ENCODE peak calls at places on chromosomes 4 and X, in four cellular contexts. O is A549, I is heart left ventricle, H is IMR-90. S is an unnamed sample.

GRCh38 chr4:121155893-121156292 is 8.2 kb downstream of the TNIP3 start:
- ATAC-seq in O (peak; percentile 63), I (peak; percentile 62), H (peak; percentile 88), S (no peak)

GRCh38 chrX:70444326-70445196 is at the start of gene DLG3:
- ATAC-seq in O (peak; percentile 72), I (peak; percentile 60), H (peak; percentile 97), S (peak; percentile 66)

GRCh38 chr4:34371676-34372075 is 1872.6 kb downstream of the ARAP2 start:
- ATAC-seq in O (no peak), I (no peak), H (no peak), S (no peak)

GRCh38 chr4:155889946-155890345 is 13.6 kb upstream of the TDO2 start:
- ATAC-seq in O (no peak), I (no peak), H (no peak), S (no peak)

GRCh38 chr4:16597829-16598228 is 300.6 kb downstream of the LDB2 start:
- ATAC-seq in O (no peak), I (peak; percentile 39), H (no peak), S (no peak)

GRCh38 chr4:59695355-59696053 is 1504.6 kb upstream of the ADGRL3 start:
- ATAC-seq in O (no peak), I (no peak), H (no peak), S (no peak)

GRCh38 chrX:134025986-134026731 is 40.8 kb upstream of the GPC3 start:
- ATAC-seq in O (no peak), I (no peak), H (no peak), S (no peak)

GRCh38 chr4:143195581-143195980 is 10.9 kb downstream of the USP38 start:
- ATAC-seq in O (no peak), I (no peak), H (no peak), S (no peak)

GRCh38 chrX:19548279-19548678 is 33.0 kb upstream of the MAP3K15 start:
- ATAC-seq in O (no peak), I (no peak), H (no peak), S (no peak)

GRCh38 chr4:154441982-154442381 is 49.6 kb downstream of the DCHS2 start:
- ATAC-seq in O (no peak), I (no peak), H (no peak), S (no peak)

GRCh38 chr4:123841431-123842121 is 445.0 kb downstream of the SPRY1 start:
- ATAC-seq in O (no peak), I (no peak), H (no peak), S (no peak)

DNA sequence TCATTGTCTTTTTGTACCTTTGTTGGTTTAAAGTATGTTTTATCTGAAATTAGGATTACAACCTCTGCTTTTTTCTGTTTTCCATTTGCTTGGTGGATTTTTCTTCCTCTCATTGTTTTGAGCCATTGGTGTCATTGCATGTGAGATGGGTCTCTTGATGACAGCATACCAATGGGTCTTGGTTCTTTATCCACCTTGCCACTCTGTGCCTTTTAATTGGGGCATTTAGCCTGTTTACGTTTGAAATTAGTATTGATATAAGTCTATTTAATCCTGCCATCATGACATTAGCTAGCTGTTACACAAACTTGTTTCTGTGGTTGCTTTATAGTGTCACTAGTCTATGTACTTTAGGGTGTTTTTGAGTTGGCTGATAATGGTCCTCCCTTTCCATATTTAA is 145.7 kb downstream of the GUCY2F start:
- ATAC-seq in O (no peak), I (no peak), H (no peak), S (no peak)
- TF ChIP-seq POLR2A in O (no peak), I (no peak), H (no peak), S (no peak)

DNA sequence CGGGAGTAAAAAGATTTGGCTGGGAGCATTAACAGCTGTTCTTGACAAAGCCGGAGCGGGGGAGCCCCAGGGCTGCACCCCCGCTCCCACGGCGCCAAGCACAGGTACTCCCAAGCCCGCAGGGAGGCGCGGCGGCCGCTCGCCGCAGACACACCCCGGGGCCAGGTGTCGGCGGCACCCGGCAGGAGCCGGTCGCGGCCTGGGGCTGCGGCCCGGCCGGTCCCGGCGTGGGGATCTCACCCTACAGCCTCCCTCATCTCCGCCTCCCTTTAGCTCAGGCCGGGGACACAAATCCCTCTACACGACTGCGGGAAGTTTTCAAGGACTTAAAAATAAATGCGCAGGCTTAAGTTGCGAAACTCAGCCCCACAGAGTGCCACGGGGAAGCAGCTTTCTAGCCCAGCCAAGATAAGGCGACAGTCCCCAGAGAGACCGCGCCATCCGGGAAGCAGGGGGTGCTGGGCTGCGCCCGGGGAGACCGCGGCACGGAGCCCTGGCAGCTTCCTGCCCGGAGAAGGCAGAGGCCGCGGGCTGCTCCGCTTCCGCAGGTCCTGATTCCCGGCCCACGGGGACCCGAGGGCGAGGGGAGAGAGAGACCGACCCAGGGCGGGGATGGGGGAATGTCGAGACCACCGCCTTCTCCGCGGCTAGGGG is 473 bp downstream of the SH3RF1 start:
- ATAC-seq in O (peak; percentile 61), I (peak; percentile 80), H (peak; percentile 33), S (peak; percentile 54)
- TF ChIP-seq POLR2A in O (no peak), I (no peak), H (no peak), S (no peak)

GRCh38 chrX:41350976-41351569 is 17.1 kb downstream of the DDX3X start:
- ATAC-seq in O (peak; percentile 52), I (peak; percentile 49), H (no peak), S (no peak)
- TF ChIP-seq POLR2A in O (no peak), I (no peak), H (no peak), S (no peak)

GRCh38 chrX:47586043-47586787 is 4.0 kb downstream of the TIMP1 start:
- ATAC-seq in O (no peak), I (no peak), H (no peak), S (no peak)

GRCh38 chrX:47584714-47585113 is 2.5 kb downstream of the TIMP1 start:
- ATAC-seq in O (no peak), I (no peak), H (no peak), S (no peak)

GRCh38 chrX:47585273-47585672 is 3.0 kb downstream of the TIMP1 start:
- ATAC-seq in O (no peak), I (no peak), H (no peak), S (no peak)

GRCh38 chrX:47587906-47588735 is 5.9 kb downstream of the TIMP1 start:
- ATAC-seq in O (no peak), I (no peak), H (no peak), S (no peak)

GRCh38 chrX:47587091-47587891 is 5.1 kb downstream of the TIMP1 start:
- ATAC-seq in O (no peak), I (no peak), H (no peak), S (no peak)
- TF ChIP-seq POLR2A in O (no peak), I (no peak), H (peak; percentile 89), S (no peak)

GRCh38 chrX:107710617-107711391 is 64.8 kb downstream of the TSC22D3 start:
- ATAC-seq in O (peak; percentile 84), I (peak; percentile 78), H (peak; percentile 75), S (peak; percentile 55)
- TF ChIP-seq POLR2A in O (no peak), I (no peak), H (no peak), S (no peak)

GRCh38 chr4:149175549-149175948 is 640.1 kb downstream of the IQCM start:
- ATAC-seq in O (no peak), I (no peak), H (no peak), S (no peak)

GRCh38 chr4:149176019-149176418 is 639.6 kb downstream of the IQCM start:
- ATAC-seq in O (no peak), I (no peak), H (no peak), S (no peak)

GRCh38 chr4:149168645-149169044 is 647.0 kb downstream of the IQCM start:
- ATAC-seq in O (no peak), I (no peak), H (peak; percentile 4), S (no peak)

DNA sequence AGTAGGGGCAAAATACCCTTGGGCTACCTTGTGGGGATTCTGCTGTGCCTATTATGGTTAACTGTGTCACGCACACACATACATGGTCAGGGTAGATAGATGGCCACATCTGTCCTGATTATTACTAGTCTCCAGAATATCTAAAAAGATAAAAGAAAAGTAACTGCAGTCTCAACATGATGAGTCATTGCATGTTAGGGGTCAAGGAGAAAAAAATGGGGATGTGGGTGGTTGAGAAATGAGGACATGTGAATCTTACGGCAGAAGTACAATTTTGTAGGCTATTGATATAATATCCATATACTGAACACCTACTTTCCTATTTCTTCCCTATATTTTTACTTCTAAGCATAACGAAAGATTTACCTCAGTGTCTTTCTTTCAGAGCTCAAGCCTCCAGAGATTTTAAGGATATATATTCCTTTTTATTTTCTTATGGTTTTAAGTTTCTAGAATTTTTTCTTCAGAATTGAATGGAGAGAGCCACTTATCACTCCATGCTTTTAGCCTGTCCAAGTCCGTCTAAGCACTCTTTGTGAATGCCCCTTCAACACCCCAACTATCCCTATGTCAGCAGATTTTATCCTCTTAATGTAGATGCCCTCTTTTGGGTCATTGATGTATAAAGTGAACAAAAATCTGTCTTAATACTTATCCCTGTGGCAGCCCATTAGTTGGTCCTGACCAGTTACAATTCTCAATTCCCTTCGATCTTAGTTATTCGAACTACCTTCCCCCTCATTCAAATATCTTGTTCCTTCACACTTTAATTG is 642.2 kb downstream of the IQCM start:
- ATAC-seq in O (no peak), I (no peak), H (no peak), S (no peak)
- TF ChIP-seq POLR2A in O (no peak), I (no peak), H (no peak), S (no peak)

GRCh38 chrX:17736478-17736855 is 826 bp upstream of the SCML1 start:
- ATAC-seq in O (no peak), I (no peak), H (no peak), S (no peak)

GRCh38 chrX:17738002-17738713 is 865 bp downstream of the SCML1 start:
- ATAC-seq in O (peak; percentile 31), I (peak; percentile 30), H (peak; percentile 38), S (no peak)

GRCh38 chrX:17737707-17738001 is 361 bp downstream of the SCML1 start:
- ATAC-seq in O (no peak), I (peak; percentile 2), H (no peak), S (no peak)

GRCh38 chrX:17735396-17735795 is 1.9 kb upstream of the SCML1 start:
- ATAC-seq in O (no peak), I (no peak), H (no peak), S (no peak)

GRCh38 chrX:17736856-17737706 is at the start of gene SCML1:
- ATAC-seq in O (peak; percentile 96), I (peak; percentile 97), H (peak; percentile 94), S (peak; percentile 95)
- TF ChIP-seq POLR2A in O (peak; percentile 37), I (no peak), H (peak; percentile 75), S (peak; percentile 60)

DNA sequence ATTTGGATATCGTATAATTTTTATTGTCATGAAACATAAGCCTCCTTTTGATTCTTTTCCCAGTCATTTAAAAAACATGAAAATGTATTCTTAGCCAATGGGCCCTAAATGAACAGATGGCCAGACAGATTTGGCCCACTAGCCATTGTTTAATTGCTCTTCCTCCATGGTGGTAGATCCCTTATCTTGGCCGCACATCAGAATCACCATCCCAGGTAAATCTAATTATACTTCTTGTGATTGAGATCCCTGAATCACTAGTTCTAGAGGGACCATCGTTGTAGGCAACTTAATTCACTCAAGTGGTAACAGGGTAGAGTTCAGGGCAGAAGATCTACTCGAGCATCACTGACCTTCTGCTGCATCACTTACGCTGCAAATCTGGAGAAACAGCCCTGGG is 24.1 kb upstream of the VCX3A start:
- ATAC-seq in O (no peak), I (no peak), H (no peak), S (no peak)
- TF ChIP-seq POLR2A in O (no peak), I (no peak), H (no peak), S (no peak)

S was measured in gastroesophageal sphincter.